ENCODE peak calls at places on chromosomes 4 and X, in four cellular contexts. U is A549, O is H1, M is GM12878. E is an unnamed sample.

GRCh38 chr4:153758136-153758535 is 1.7 kb downstream of the RNF175 start:
- DNase-seq in U (no peak), O (no peak), M (no peak), E (no peak)

GRCh38 chrX:138925330-138925729 is 213.8 kb upstream of the FGF13 start:
- DNase-seq in U (peak), O (no peak), M (no peak), E (no peak)

GRCh38 chr4:153451931-153452660 is 14.1 kb upstream of the TMEM131L start:
- DNase-seq in U (no peak), O (peak), M (no peak), E (no peak)

GRCh38 chr4:125433453-125433852 is 118.7 kb downstream of the FAT4 start:
- DNase-seq in U (no peak), O (no peak), M (no peak), E (no peak)

GRCh38 chr4:57078685-57079521 is 31.3 kb downstream of the IGFBP7 start:
- DNase-seq in U (peak), O (no peak), M (no peak), E (peak)

GRCh38 chr4:54015421-54016065 is 48.9 kb downstream of the CHIC2 start:
- DNase-seq in U (no peak), O (no peak), M (no peak), E (no peak)

GRCh38 chr4:75919914-75920313 is 17.7 kb upstream of the PPEF2 start:
- DNase-seq in U (no peak), O (no peak), M (no peak), E (no peak)

GRCh38 chr4:7322166-7322991 is 112.4 kb downstream of the PSAPL1 start:
- DNase-seq in U (no peak), O (no peak), M (no peak), E (no peak)

GRCh38 chr4:137651128-137651527 is 118.8 kb upstream of the PCDH18 start:
- DNase-seq in U (no peak), O (no peak), M (no peak), E (no peak)

GRCh38 chr4:42703776-42704175 is 46.9 kb upstream of the ATP8A1 start:
- DNase-seq in U (no peak), O (no peak), M (no peak), E (no peak)

GRCh38 chr4:88672987-88673386 is 24.6 kb downstream of the NAP1L5 start:
- DNase-seq in U (peak), O (peak), M (no peak), E (peak)

GRCh38 chrX:137194164-137194563 is 160.4 kb upstream of the GPR101 start:
- DNase-seq in U (peak), O (peak), M (peak), E (peak)

GRCh38 chr4:140243345-140243753 is 89.4 kb upstream of the MAML3 start:
- DNase-seq in U (no peak), O (no peak), M (peak), E (no peak)

GRCh38 chr4:159069922-159070321 is 33.0 kb upstream of the RAPGEF2 start:
- DNase-seq in U (no peak), O (no peak), M (no peak), E (no peak)

GRCh38 chr4:110183643-110184042 is 14.8 kb downstream of the ELOVL6 start:
- DNase-seq in U (no peak), O (no peak), M (no peak), E (no peak)

GRCh38 chr4:95265814-95266740 is 282.7 kb downstream of the UNC5C start:
- DNase-seq in U (no peak), O (no peak), M (no peak), E (no peak)

GRCh38 chrX:10574663-10575062 is 45.7 kb downstream of the MID1 start:
- DNase-seq in U (no peak), O (no peak), M (no peak), E (no peak)

GRCh38 chr4:98006814-98007412 is 136.4 kb downstream of the STPG2 start:
- DNase-seq in U (no peak), O (no peak), M (no peak), E (no peak)

GRCh38 chr4:129144755-129145206 is 48.8 kb downstream of the C4orf33 start:
- DNase-seq in U (no peak), O (no peak), M (no peak), E (no peak)

GRCh38 chr4:126812076-126812475 is 820.7 kb upstream of the INTU start:
- DNase-seq in U (no peak), O (no peak), M (no peak), E (no peak)

GRCh38 chr4:6271701-6272465 is 2.2 kb downstream of the WFS1 start:
- DNase-seq in U (no peak), O (no peak), M (no peak), E (no peak)

GRCh38 chrX:152937236-152937635 is 39.4 kb downstream of the ZNF185 start:
- DNase-seq in U (no peak), O (no peak), M (no peak), E (no peak)

GRCh38 chr4:171896426-171896825 is 83.2 kb downstream of the GALNTL6 start:
- DNase-seq in U (no peak), O (no peak), M (no peak), E (no peak)

GRCh38 chr4:148226341-148226740 is 215.9 kb downstream of the NR3C2 start:
- DNase-seq in U (no peak), O (no peak), M (no peak), E (no peak)

GRCh38 chr4:151340751-151341385 is 15.5 kb upstream of the SH3D19 start:
- DNase-seq in U (no peak), O (no peak), M (no peak), E (no peak)

GRCh38 chrX:129875669-129876068 is 30.3 kb upstream of the UTP14A start:
- DNase-seq in U (no peak), O (no peak), M (no peak), E (no peak)

GRCh38 chr4:54662123-54662522 is 4.4 kb downstream of the KIT start:
- DNase-seq in U (no peak), O (no peak), M (no peak), E (no peak)

GRCh38 chr4:182978152-182978827 is 61.1 kb upstream of the DCTD start:
- DNase-seq in U (no peak), O (no peak), M (peak), E (no peak)

GRCh38 chr4:182644326-182645050 is 272.7 kb downstream of the DCTD start:
- DNase-seq in U (no peak), O (no peak), M (no peak), E (no peak)

GRCh38 chrX:45368705-45369104 is 168.0 kb upstream of the DIPK2B start:
- DNase-seq in U (peak), O (no peak), M (no peak), E (no peak)

GRCh38 chr4:133598779-133599178 is 449.7 kb downstream of the PCDH10 start:
- DNase-seq in U (no peak), O (no peak), M (no peak), E (no peak)

GRCh38 chr4:78222575-78223186 is 165.6 kb downstream of the FRAS1 start:
- DNase-seq in U (no peak), O (no peak), M (no peak), E (no peak)

DNA sequence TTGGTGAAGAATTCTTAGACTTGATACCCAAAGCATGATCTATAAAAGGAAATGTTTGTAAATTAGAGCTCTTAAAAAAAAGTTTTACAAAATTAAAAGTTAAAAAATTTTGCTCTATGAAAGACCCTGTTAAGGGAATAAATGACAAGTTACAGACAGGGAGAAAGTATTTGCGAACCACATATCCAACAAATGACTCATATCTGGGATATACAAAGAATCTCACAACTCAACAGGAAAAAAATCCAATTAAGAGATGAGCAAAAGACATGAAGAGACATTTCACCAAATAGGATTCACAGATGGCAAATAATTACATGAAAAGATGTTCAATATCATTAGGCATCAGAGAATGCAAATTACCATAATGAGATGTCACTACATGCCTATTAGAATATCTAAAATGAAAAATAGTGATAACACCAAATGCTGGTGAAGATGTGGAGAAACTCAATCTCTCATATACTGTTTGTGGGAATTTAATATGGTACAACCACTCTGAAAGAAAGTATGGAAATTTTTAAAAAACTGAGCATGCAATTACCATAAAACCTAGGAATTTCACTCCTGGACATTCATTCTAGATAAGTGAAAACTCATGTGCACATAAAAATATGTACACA is 100.8 kb upstream of the EOLA2 start:
- DNase-seq in U (peak), O (no peak), M (no peak), E (no peak)
- TF ChIP-seq CHD2 in U (no peak), O (no peak), M (no peak), E (no peak)

GRCh38 chr4:4659871-4660651 is 118.2 kb upstream of the STX18 start:
- DNase-seq in U (peak), O (no peak), M (no peak), E (no peak)
- TF ChIP-seq CHD2 in U (no peak), O (no peak), M (no peak), E (no peak)

GRCh38 chr4:84324850-84325249 is 174.2 kb downstream of the NKX6-1 start:
- DNase-seq in U (no peak), O (no peak), M (no peak), E (no peak)

GRCh38 chr4:84325625-84326024 is 173.5 kb downstream of the NKX6-1 start:
- DNase-seq in U (no peak), O (no peak), M (no peak), E (no peak)

GRCh38 chr4:84324303-84324702 is 174.8 kb downstream of the NKX6-1 start:
- DNase-seq in U (no peak), O (no peak), M (no peak), E (no peak)

DNA sequence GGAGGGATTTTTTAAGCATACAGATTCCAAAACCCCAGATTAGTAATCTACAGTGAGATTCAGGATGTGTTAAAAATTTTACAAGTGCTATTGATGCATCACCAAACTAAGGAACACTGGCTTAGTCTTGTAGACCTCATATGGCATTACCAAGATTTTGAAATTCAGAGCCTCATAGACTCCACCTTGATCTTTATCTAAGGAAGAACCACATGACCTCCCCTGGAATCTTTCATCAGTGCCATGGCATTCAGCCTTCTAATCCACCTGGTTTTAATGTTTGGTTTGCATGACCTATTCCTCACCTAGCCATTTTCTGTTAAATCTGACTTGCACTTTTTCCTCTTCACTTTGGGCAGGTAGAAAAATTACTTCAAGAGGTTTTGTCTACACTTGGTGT is 171.6 kb downstream of the NKX6-1 start:
- DNase-seq in U (no peak), O (no peak), M (no peak), E (no peak)
- TF ChIP-seq CHD2 in U (no peak), O (no peak), M (no peak), E (no peak)

GRCh38 chr4:119684463-119684862 is 55.9 kb upstream of the PDE5A start:
- DNase-seq in U (no peak), O (no peak), M (no peak), E (no peak)

GRCh38 chr4:119678761-119679160 is 50.2 kb upstream of the PDE5A start:
- DNase-seq in U (no peak), O (no peak), M (no peak), E (no peak)

GRCh38 chr4:119679251-119679650 is 50.6 kb upstream of the PDE5A start:
- DNase-seq in U (no peak), O (no peak), M (no peak), E (no peak)

GRCh38 chr4:119682080-119682479 is 53.5 kb upstream of the PDE5A start:
- DNase-seq in U (no peak), O (no peak), M (no peak), E (no peak)

DNA sequence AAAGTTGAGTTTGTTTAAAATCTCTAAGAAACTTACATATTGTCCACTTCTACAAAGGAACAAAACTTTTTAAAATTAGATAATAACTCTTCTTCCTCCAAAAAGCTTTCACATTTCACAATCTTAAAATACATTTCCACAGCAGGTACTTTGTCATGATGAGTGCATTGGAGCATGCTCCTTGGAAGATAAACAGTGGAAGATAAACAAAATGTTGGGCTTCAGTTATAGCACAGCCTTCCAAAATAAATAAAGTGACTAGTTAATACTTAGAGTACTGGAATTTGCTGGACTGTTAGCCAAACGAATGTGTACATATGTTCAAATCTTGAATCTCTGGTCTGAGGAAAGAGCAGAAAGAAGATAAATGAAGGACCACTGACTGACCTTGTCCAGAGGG is 54.9 kb upstream of the PDE5A start:
- DNase-seq in U (peak), O (no peak), M (no peak), E (no peak)
- TF ChIP-seq CHD2 in U (no peak), O (no peak), M (no peak), E (no peak)

GRCh38 chr4:14883166-14883565 is 119.1 kb upstream of the CPEB2 start:
- DNase-seq in U (no peak), O (no peak), M (no peak), E (no peak)

GRCh38 chr4:14878681-14879080 is 123.6 kb upstream of the CPEB2 start:
- DNase-seq in U (no peak), O (no peak), M (no peak), E (no peak)

GRCh38 chr4:14880805-14881204 is 121.5 kb upstream of the CPEB2 start:
- DNase-seq in U (no peak), O (no peak), M (no peak), E (no peak)

GRCh38 chr4:14877246-14878220 is 124.7 kb upstream of the CPEB2 start:
- DNase-seq in U (no peak), O (no peak), M (no peak), E (no peak)

DNA sequence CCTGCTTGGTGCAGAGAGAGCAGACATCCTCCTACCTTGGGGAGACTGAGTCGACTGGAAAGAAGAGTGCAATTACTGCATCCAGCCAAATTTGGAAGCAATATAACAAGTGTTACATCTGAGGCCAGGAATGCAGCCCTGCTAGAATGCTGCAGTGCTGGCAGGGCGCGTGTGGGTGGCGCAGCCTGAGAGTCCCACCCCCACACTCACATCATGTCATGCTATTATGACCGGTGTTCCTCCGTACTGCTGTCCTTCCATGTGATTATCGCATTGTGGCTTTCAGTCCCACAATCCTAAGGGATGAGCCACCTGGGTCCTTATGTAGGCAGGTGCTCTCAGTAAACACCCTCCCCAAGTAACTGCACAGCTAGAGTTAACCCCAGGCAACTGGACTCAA is 122.6 kb upstream of the CPEB2 start:
- DNase-seq in U (no peak), O (no peak), M (no peak), E (no peak)
- TF ChIP-seq CHD2 in U (no peak), O (no peak), M (no peak), E (no peak)

DNA sequence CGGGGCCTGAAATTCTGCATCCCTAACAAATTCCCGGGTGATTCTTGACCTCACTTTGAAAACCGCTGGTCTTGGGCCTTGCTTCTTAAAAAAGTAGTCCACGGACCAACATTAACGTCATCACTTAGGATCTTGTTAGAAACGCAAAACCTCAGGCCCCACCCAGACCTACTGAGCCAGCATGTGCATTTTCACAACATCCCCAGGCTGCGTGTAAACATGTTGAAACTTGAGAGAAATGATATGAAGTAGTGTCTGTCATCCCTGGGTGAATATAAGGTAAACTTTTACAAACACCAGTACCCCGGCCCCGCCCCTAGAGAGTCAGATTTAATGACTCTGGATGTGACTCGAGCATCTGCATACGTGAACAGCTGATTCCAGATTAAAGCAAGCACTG is 33.7 kb downstream of the SORBS2 start:
- DNase-seq in U (no peak), O (no peak), M (no peak), E (no peak)
- TF ChIP-seq CHD2 in U (no peak), O (no peak), M (no peak), E (no peak)

DNA sequence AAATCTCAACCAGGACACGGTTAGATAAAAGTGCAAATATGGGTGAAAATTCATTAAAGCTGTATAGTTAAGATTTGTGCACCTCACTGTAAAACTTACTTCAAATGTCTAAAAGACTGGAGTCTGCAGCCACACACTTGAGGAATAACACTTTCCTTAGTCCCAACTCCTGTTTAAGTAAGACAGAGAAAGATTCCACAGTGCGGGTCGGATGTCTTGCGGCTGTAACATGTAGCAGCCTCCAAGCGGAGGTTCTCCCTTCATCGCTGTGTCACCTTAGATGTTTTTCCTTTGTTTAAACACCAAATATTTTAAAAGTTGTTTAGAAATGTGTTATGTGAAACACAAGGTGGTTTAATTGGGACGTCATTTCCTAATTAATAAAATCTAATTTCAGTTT is 905 bp upstream of the MAEA start:
- DNase-seq in U (no peak), O (no peak), M (no peak), E (no peak)
- TF ChIP-seq CHD2 in U (no peak), O (no peak), M (no peak), E (no peak)

GRCh38 chr4:15201782-15202181 is 199.5 kb downstream of the CPEB2 start:
- DNase-seq in U (no peak), O (no peak), M (no peak), E (no peak)

GRCh38 chr4:15197005-15197404 is 194.7 kb downstream of the CPEB2 start:
- DNase-seq in U (peak), O (peak), M (no peak), E (peak)

GRCh38 chr4:15198070-15198727 is 195.9 kb downstream of the CPEB2 start:
- DNase-seq in U (no peak), O (peak), M (no peak), E (no peak)

DNA sequence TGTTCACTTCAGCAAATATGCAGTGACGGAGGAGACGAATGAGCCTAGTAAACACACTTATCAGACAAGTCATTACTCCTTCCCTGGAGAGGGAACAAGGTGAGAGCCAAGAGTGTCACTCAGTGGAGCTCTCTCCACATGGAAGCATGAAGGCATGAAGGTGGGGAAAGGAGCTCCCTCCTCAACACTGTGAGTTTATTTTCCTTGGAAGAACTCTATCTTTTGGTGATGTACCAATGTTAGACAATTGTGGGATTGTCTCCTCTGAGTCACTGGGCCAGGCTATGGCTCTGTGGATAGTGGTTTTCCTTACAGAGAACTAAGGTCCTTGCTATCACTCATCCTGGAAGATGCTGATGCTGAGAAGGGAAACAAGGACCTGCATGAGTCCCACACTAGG is 200.2 kb downstream of the CPEB2 start:
- DNase-seq in U (no peak), O (no peak), M (no peak), E (no peak)
- TF ChIP-seq CHD2 in U (no peak), O (no peak), M (no peak), E (no peak)

GRCh38 chrX:24148535-24149345 is 789 bp upstream of the ZFX start:
- DNase-seq in U (peak), O (no peak), M (no peak), E (peak)

GRCh38 chrX:24150051-24150790 is 692 bp downstream of the ZFX start:
- DNase-seq in U (peak), O (peak), M (peak), E (peak)

GRCh38 chrX:24151513-24151912 is 2.0 kb downstream of the ZFX start:
- DNase-seq in U (peak), O (no peak), M (no peak), E (no peak)

GRCh38 chrX:24148118-24148517 is 1.4 kb upstream of the ZFX start:
- DNase-seq in U (no peak), O (no peak), M (no peak), E (no peak)

GRCh38 chrX:24149346-24150050 is at the start of gene ZFX:
- DNase-seq in U (peak), O (peak), M (no peak), E (peak)
- TF ChIP-seq CHD2 in U (no peak), O (no peak), M (no peak), E (no peak)